ENCODE peak calls at places on chromosomes 13 and 19, in four cellular contexts. X, C, Y and L are unnamed samples. For H3K27me3 and H3K4me1, the result is how much of the 10 kb centered on the place peaks cover.

GRCh38 chr19:38039966-38040365 is 133.0 kb downstream of the SIPA1L3 start:
- DNase-seq in C (no peak), X (peak), Y (no peak), L (no peak)

GRCh38 chr19:51799998-51800848 is 5.3 kb downstream of the FPR3 start:
- DNase-seq in X (peak), C (peak), Y (no peak), L (no peak)

GRCh38 chr13:26929971-26930730 is 169.6 kb upstream of the GPR12 start:
- DNase-seq in X (peak), C (peak), Y (peak), L (peak)

GRCh38 chr19:28500319-28500718 is 712.6 kb downstream of the UQCRFS1 start:
- DNase-seq in X (no peak), C (no peak), Y (no peak), L (no peak)

GRCh38 chr13:79782541-79783216 is 301.7 kb downstream of the NDFIP2 start:
- DNase-seq in Y (peak), X (peak), C (peak), L (no peak)

GRCh38 chr13:96730676-96731075 is 263.6 kb downstream of the OXGR1 start:
- DNase-seq in C (no peak), Y (no peak), X (no peak), L (no peak)

GRCh38 chr13:75299206-75299605 is 182.8 kb downstream of the TBC1D4 start:
- DNase-seq in X (no peak), Y (no peak), C (no peak), L (no peak)

GRCh38 chr13:46040763-46041162 is 11.8 kb downstream of the ZC3H13 start:
- DNase-seq in X (no peak), C (no peak), Y (no peak), L (no peak)

GRCh38 chr19:44807652-44808462 is 1.0 kb upstream of the BCAM start:
- DNase-seq in X (peak), Y (no peak), C (peak), L (no peak)

GRCh38 chr13:25118371-25118770 is 22.4 kb downstream of the PABPC3 start:
- DNase-seq in X (no peak), Y (no peak), C (no peak), L (peak)

GRCh38 chr13:59358014-59358413 is 805.7 kb downstream of the DIAPH3 start:
- DNase-seq in C (peak), Y (no peak), X (no peak), L (no peak)

GRCh38 chr19:44692379-44692721 is 6.6 kb upstream of the CEACAM16 start:
- DNase-seq in C (no peak), X (no peak), Y (no peak), L (no peak)

GRCh38 chr13:97344250-97345175 is 89.5 kb upstream of the RAP2A start:
- DNase-seq in Y (no peak), X (peak), C (peak), L (peak)

GRCh38 chr19:44758596-44758995 is 10.1 kb downstream of the BCL3 start:
- DNase-seq in Y (no peak), C (no peak), X (no peak), L (no peak)

GRCh38 chr13:43110658-43111057 is 87.3 kb downstream of the DNAJC15 start:
- DNase-seq in X (no peak), C (no peak), Y (no peak), L (no peak)

GRCh38 chr13:32528358-32528757 is 10.2 kb downstream of the N4BP2L2 start:
- DNase-seq in X (peak), C (no peak), Y (no peak), L (no peak)

GRCh38 chr13:32530841-32531253 is 7.7 kb downstream of the N4BP2L2 start:
- DNase-seq in Y (no peak), X (peak), C (no peak), L (no peak)

DNA sequence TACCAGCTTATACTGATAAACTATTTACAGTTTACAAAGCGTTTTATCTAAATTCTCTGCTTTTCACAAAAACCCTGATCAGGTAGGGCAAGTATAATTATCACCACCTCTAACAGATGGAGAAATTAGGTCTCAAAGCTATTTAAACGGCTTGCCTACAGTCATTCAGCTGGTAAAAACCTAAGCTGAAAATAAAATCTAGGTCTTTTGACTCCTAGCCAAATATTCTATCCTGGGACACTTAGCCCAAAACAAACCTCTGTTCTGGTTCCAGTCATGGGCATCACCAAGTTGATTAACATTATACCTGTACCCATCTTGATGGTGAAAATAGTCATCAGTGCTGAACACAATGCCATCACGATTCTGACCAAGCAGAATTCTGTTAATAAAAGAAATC is 11.4 kb downstream of the N4BP2L2 start:
- DNase-seq in Y (no peak), X (no peak), C (no peak), L (no peak)
- H3K27me3 ChIP-seq in Y (under half), X (under half), C (under half), L (under half)

DNA sequence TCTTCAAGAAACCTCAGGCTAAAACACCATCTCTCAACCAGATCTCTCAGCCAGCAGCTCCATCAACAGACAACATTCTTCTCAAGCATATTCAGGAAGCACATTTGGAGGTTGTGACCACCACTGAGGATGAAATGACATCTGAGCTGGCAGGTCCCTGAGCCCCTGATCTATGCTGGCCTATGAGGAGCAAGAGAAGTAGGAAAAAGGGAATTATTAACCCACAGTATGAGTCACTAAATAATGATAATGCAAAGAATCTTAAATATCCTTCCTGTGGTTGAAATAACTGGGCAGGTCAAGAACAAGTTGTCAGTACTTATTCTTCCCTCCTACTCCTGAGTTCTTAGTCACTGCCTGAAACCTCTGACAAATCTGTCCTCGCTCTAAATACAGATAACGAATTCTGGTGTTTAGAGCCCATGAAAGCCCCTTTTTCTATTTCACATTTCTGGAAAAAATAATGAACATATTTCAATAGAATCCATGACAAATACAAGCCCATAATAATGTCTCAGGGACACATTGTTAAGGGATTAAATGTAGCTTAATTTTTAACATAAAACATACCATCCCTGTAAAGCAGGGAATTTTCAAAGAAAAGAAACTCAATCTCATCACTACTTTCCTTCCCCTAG is 225.8 kb upstream of the IRS2 start:
- DNase-seq in C (no peak), Y (no peak), X (peak), L (no peak)
- H3K27ac ChIP-seq in C (no peak), Y (no peak), X (peak), L (no peak)

GRCh38 chr19:16372065-16372915 is 47.7 kb downstream of the KLF2 start:
- DNase-seq in X (no peak), C (no peak), Y (peak), L (peak)

GRCh38 chr19:16369664-16370576 is 45.3 kb downstream of the KLF2 start:
- DNase-seq in C (no peak), Y (peak), X (no peak), L (peak)

GRCh38 chr19:16369306-16369663 is 44.7 kb downstream of the KLF2 start:
- DNase-seq in C (no peak), X (no peak), Y (no peak), L (no peak)

GRCh38 chr19:16371540-16371986 is 46.9 kb downstream of the KLF2 start:
- DNase-seq in X (no peak), C (peak), Y (peak), L (peak)

DNA sequence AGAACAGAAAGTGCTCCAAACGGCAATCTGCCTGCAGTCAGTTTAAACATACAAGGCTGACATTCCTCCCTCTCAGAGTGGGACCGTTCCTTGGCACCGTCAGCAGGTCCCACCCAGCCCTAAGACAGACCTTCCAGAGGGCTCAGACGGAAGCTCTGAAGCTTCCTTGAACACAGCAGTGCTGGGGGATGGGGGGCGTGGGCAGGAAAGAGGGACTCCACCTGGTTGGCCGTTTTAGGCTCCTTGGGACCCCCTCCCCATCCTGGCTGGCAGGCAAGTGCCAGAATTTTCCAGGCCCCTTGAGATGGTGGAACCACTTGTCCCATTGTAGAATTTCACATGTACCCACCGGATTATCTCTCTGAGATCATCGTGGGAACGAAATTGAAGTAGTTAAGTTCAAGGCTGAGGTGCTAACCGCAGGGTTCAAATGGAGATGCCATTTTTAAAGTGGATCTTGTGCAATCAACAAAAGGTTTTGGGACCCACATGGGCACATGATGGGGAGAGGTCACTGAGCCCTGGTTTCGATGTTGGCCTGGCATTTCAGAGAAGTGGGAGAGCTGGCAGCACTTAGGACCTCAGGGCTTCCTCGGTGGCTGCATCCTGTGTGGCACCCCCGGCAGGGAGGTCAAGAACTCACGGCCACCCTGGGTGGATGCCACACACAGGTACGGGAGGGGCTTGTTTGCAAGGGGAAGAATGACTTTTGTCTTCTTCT is 46.2 kb downstream of the KLF2 start:
- DNase-seq in Y (peak), X (no peak), C (no peak), L (peak)
- H3K4me1 ChIP-seq in Y (under half), X (under half), C (under half), L (half or more)

GRCh38 chr13:111857846-111858560 is 208.9 kb upstream of the SOX1 start:
- DNase-seq in X (no peak), Y (no peak), C (no peak), L (no peak)

GRCh38 chr13:111858571-111858970 is 208.4 kb upstream of the SOX1 start:
- DNase-seq in C (no peak), Y (no peak), X (no peak), L (no peak)

GRCh38 chr13:111855786-111856185 is 211.2 kb upstream of the SOX1 start:
- DNase-seq in C (no peak), X (no peak), Y (no peak), L (no peak)

GRCh38 chr13:111856571-111856970 is 210.4 kb upstream of the SOX1 start:
- DNase-seq in Y (no peak), X (no peak), C (no peak), L (no peak)

GRCh38 chr13:111857336-111857735 is 209.6 kb upstream of the SOX1 start:
- DNase-seq in X (no peak), C (no peak), Y (no peak), L (no peak)
- H3K27me3 ChIP-seq in X (under half), C (under half), Y (under half), L (under half)